ENCODE peak calls at places on chromosome 22, in ten cellular contexts. K, M, F, N, Y, B, U, I, A and W are unnamed samples.

GRCh38 chr22:41445171-41446056 is 1.2 kb downstream of the TOB2 start:
- DNase-seq in K (peak; percentile 71), M (no peak), F (peak; percentile 42), N (no peak), Y (peak; percentile 92), B (no peak), U (no peak), I (no peak), A (peak; percentile 73), W (peak; percentile 22)

GRCh38 chr22:16949561-16949960 is 58.5 kb downstream of the GAB4 start:
- DNase-seq in K (no peak), M (no peak), F (peak; percentile 8), N (no peak), Y (no peak), B (no peak), U (no peak), I (no peak), A (no peak), W (no peak)

GRCh38 chr22:33807465-33807864 is 112.8 kb downstream of the LARGE1 start:
- DNase-seq in K (no peak), M (no peak), F (no peak), N (no peak), Y (no peak), B (no peak), U (no peak), I (no peak), A (no peak), W (no peak)

GRCh38 chr22:50253941-50254340 is 2.9 kb upstream of the HDAC10 start:
- DNase-seq in K (no peak), M (no peak), F (no peak), N (no peak), Y (no peak), B (no peak), U (no peak), I (no peak), A (no peak), W (no peak)

GRCh38 chr22:27534720-27535125 is 266.8 kb downstream of the MN1 start:
- DNase-seq in K (no peak), M (no peak), F (no peak), N (no peak), Y (no peak), B (no peak), U (no peak), I (no peak), A (no peak), W (no peak)

GRCh38 chr22:24532075-24532474 is 22.9 kb downstream of the GUCD1 start:
- DNase-seq in K (no peak), M (no peak), F (no peak), N (no peak), Y (no peak), B (no peak), U (no peak), I (no peak), A (no peak), W (no peak)

GRCh38 chr22:20517422-20517821 is 10.0 kb downstream of the MED15 start:
- DNase-seq in K (no peak), M (no peak), F (no peak), N (peak; percentile 1), Y (no peak), B (no peak), U (no peak), I (no peak), A (no peak), W (no peak)

GRCh38 chr22:24244144-24244787 is 616 bp downstream of the GGT5 start:
- DNase-seq in K (no peak), M (no peak), F (no peak), N (peak; percentile 1), Y (no peak), B (no peak), U (no peak), I (no peak), A (peak; percentile 78), W (no peak)

GRCh38 chr22:45308624-45309421 is 911 bp upstream of the FAM118A start:
- DNase-seq in K (peak; percentile 37), M (no peak), F (no peak), N (no peak), Y (peak; percentile 28), B (no peak), U (no peak), I (no peak), A (no peak), W (no peak)

GRCh38 chr22:19429950-19430889 is 1.3 kb downstream of the HIRA start:
- DNase-seq in K (peak; percentile 28), M (no peak), F (peak; percentile 67), N (peak; percentile 11), Y (peak; percentile 27), B (no peak), U (no peak), I (no peak), A (no peak), W (no peak)

GRCh38 chr22:44729391-44730012 is 22.9 kb upstream of the ARHGAP8 start:
- DNase-seq in K (no peak), M (no peak), F (no peak), N (no peak), Y (no peak), B (no peak), U (no peak), I (peak; percentile 18), A (no peak), W (no peak)

GRCh38 chr22:38401336-38402084 is 53.5 kb downstream of the KCNJ4 start:
- DNase-seq in K (no peak), M (no peak), F (no peak), N (no peak), Y (no peak), B (no peak), U (no peak), I (no peak), A (peak; percentile 71), W (no peak)

GRCh38 chr22:25362215-25362882 is 142.9 kb downstream of the CRYBB2 start:
- DNase-seq in K (peak; percentile 97), M (no peak), F (peak; percentile 74), N (peak; percentile 93), Y (peak; percentile 82), B (peak; percentile 58), U (peak; percentile 52), I (peak; percentile 36), A (peak; percentile 89), W (peak; percentile 42)

GRCh38 chr22:38490915-38491314 is 15.2 kb downstream of the DDX17 start:
- DNase-seq in K (no peak), M (no peak), F (no peak), N (no peak), Y (no peak), B (no peak), U (no peak), I (no peak), A (no peak), W (no peak)

GRCh38 chr22:36239150-36239400 is 252 bp downstream of the APOL2 start:
- DNase-seq in K (no peak), M (no peak), F (no peak), N (no peak), Y (no peak), B (no peak), U (no peak), I (no peak), A (no peak), W (no peak)

GRCh38 chr22:32752868-32753520 is 48.5 kb upstream of the TIMP3 start:
- DNase-seq in K (no peak), M (no peak), F (no peak), N (no peak), Y (no peak), B (no peak), U (no peak), I (peak; percentile 45), A (no peak), W (no peak)

GRCh38 chr22:45211848-45212247 is 28.8 kb downstream of the KIAA0930 start:
- DNase-seq in K (no peak), M (no peak), F (no peak), N (no peak), Y (no peak), B (no peak), U (no peak), I (no peak), A (peak; percentile 67), W (no peak)

GRCh38 chr22:48251629-48252028 is 1489.2 kb downstream of the TBC1D22A start:
- DNase-seq in K (no peak), M (no peak), F (no peak), N (no peak), Y (no peak), B (no peak), U (no peak), I (no peak), A (no peak), W (no peak)

GRCh38 chr22:48921411-48921903 is 906.2 kb downstream of the BRD1 start:
- DNase-seq in K (no peak), M (no peak), F (no peak), N (no peak), Y (no peak), B (no peak), U (no peak), I (no peak), A (peak; percentile 55), W (no peak)

GRCh38 chr22:44210721-44211120 is 30.0 kb downstream of the PARVG start:
- DNase-seq in K (no peak), M (no peak), F (no peak), N (no peak), Y (no peak), B (no peak), U (no peak), I (no peak), A (no peak), W (no peak)

GRCh38 chr22:44214764-44215163 is 34.0 kb downstream of the PARVG start:
- DNase-seq in K (no peak), M (no peak), F (no peak), N (no peak), Y (no peak), B (no peak), U (no peak), I (no peak), A (peak; percentile 30), W (no peak)

GRCh38 chr22:30702856-30703255 is 8.2 kb downstream of the OSBP2 start:
- DNase-seq in K (no peak), M (no peak), F (no peak), N (no peak), Y (no peak), B (no peak), U (no peak), I (no peak), A (no peak), W (no peak)

GRCh38 chr22:27197071-27197470 is 539.7 kb downstream of the MIAT start:
- DNase-seq in K (no peak), M (no peak), F (no peak), N (no peak), Y (no peak), B (no peak), U (no peak), I (no peak), A (no peak), W (no peak)

GRCh38 chr22:23763579-23764331 is 965 bp downstream of the C22orf15 start:
- DNase-seq in K (peak; percentile 69), M (no peak), F (peak; percentile 43), N (no peak), Y (peak; percentile 45), B (peak; percentile 49), U (no peak), I (no peak), A (peak; percentile 86), W (no peak)

GRCh38 chr22:36925388-36926290 is 12.2 kb downstream of the CSF2RB start:
- DNase-seq in K (no peak), M (no peak), F (no peak), N (no peak), Y (no peak), B (no peak), U (no peak), I (no peak), A (no peak), W (no peak)